ENCODE peak calls at places on chromosomes 12 and 14, in six cellular contexts. J is Right ventricle myocardium superior; S is naive thymus-derived CD4-positive, alpha-beta T cell; V is HCT116; W is activated CD8-positive, alpha-beta memory T cell treated with anti-CD3 and anti-CD28 coated beads, Interleukin-2, amount 50 U/mL, for 48 hours; N is psoas muscle. Y is an unnamed sample.

GRCh38 chr14:21084988-21085853 is 13.2 kb downstream of the ZNF219 start:
- DNase-seq in J (peak; percentile 78), S (no peak), V (no peak), W (no peak), N (no peak), Y (no peak)

GRCh38 chr12:109715310-109716091 is 1.9 kb downstream of the FAM222A start:
- DNase-seq in J (peak; percentile 60), S (no peak), V (no peak), W (no peak), N (peak; percentile 49), Y (no peak)

GRCh38 chr12:107491856-107492255 is 193.7 kb upstream of the PWP1 start:
- DNase-seq in J (no peak), S (no peak), V (no peak), W (no peak), N (no peak), Y (no peak)

GRCh38 chr12:78863482-78864427 is 819 bp upstream of the SYT1 start:
- DNase-seq in J (peak; percentile 44), S (no peak), V (no peak), W (no peak), N (peak; percentile 14), Y (peak; percentile 66)

GRCh38 chr12:24380122-24380521 is 430.7 kb upstream of the SOX5 start:
- DNase-seq in J (no peak), S (no peak), V (no peak), W (no peak), N (no peak), Y (no peak)

GRCh38 chr14:100140452-100141132 is 18.9 kb downstream of the DEGS2 start:
- DNase-seq in J (no peak), S (no peak), V (no peak), W (no peak), N (no peak), Y (no peak)

GRCh38 chr14:83441801-83442200 is 1908.1 kb upstream of the SEL1L start:
- DNase-seq in J (no peak), S (no peak), V (no peak), W (no peak), N (no peak), Y (no peak)

GRCh38 chr12:51838762-51839161 is 9.8 kb downstream of the FIGNL2 start:
- DNase-seq in J (no peak), S (no peak), V (no peak), W (no peak), N (no peak), Y (no peak)

GRCh38 chr14:54738009-54738408 is 164.6 kb downstream of the GCH1 start:
- DNase-seq in J (no peak), S (no peak), V (no peak), W (no peak), N (no peak), Y (no peak)

GRCh38 chr12:111367661-111368221 is 1.2 kb downstream of the PHETA1 start:
- DNase-seq in J (peak; percentile 52), S (no peak), V (no peak), W (no peak), N (no peak), Y (no peak)

GRCh38 chr12:11765817-11766794 is 116.6 kb downstream of the ETV6 start:
- DNase-seq in J (no peak), S (peak; percentile 29), V (no peak), W (peak; percentile 77), N (no peak), Y (no peak)

GRCh38 chr14:72645706-72646105 is 248.2 kb downstream of the DPF3 start:
- DNase-seq in J (no peak), S (no peak), V (no peak), W (no peak), N (no peak), Y (no peak)

GRCh38 chr12:53532524-53533445 is 25.5 kb upstream of the NPFF start:
- DNase-seq in J (no peak), S (no peak), V (no peak), W (no peak), N (no peak), Y (no peak)

Y was measured in type B pancreatic cell.